ENCODE peak calls at places on chromosomes 4 and X, in ten cellular contexts. J, A, P, X, B, R, I, Z, D and M are unnamed samples.

GRCh38 chr4:186845137-186845842 is 121.6 kb upstream of the FAT1 start:
- DNase-seq in I (peak; percentile 88), P (no peak), Z (no peak), R (no peak), X (no peak), D (no peak), J (peak; percentile 89), B (peak; percentile 80), A (no peak), M (no peak)

GRCh38 chr4:145302725-145303124 is 122.3 kb upstream of the OTUD4 start:
- DNase-seq in D (no peak), R (no peak), A (no peak), I (no peak), X (no peak), P (no peak), Z (no peak), B (no peak), J (peak; percentile 57), M (no peak)

GRCh38 chr4:165325732-165326512 is 1.5 kb upstream of the MSMO1 start:
- DNase-seq in P (no peak), A (no peak), R (no peak), X (no peak), I (peak; percentile 85), Z (no peak), B (peak; percentile 77), D (no peak), J (peak; percentile 90), M (no peak)

GRCh38 chr4:122156819-122157218 is 4.7 kb downstream of the BLTP1 start:
- DNase-seq in B (no peak), I (no peak), A (no peak), Z (no peak), D (peak; percentile 20), X (no peak), R (no peak), J (peak; percentile 7), P (no peak), M (no peak)

GRCh38 chr4:90753068-90753467 is 625.9 kb downstream of the CCSER1 start:
- DNase-seq in I (no peak), J (no peak), B (no peak), D (no peak), R (no peak), X (no peak), A (no peak), Z (no peak), P (no peak), M (no peak)

GRCh38 chr4:8940792-8941491 is 69.3 kb upstream of the HMX1 start:
- DNase-seq in Z (peak; percentile 50), R (no peak), P (peak; percentile 57), I (no peak), X (peak; percentile 69), B (no peak), J (no peak), D (no peak), A (no peak), M (no peak)

GRCh38 chr4:161197912-161198311 is 965.9 kb downstream of the FSTL5 start:
- DNase-seq in B (no peak), Z (no peak), X (no peak), J (no peak), R (no peak), I (no peak), P (no peak), A (no peak), D (no peak), M (no peak)

GRCh38 chrX:152847281-152847680 is 16.4 kb downstream of the NSDHL start:
- DNase-seq in B (no peak), Z (no peak), A (no peak), P (no peak), J (no peak), D (no peak), X (no peak), R (no peak), I (no peak), M (no peak)

GRCh38 chr4:5036239-5036638 is 15.0 kb upstream of the STK32B start:
- DNase-seq in B (peak; percentile 86), D (no peak), R (no peak), A (no peak), I (peak; percentile 34), Z (no peak), J (no peak), X (no peak), P (no peak), M (no peak)

GRCh38 chr4:182137343-182137742 is 105.9 kb upstream of the TENM3 start:
- DNase-seq in R (no peak), J (no peak), D (no peak), X (no peak), I (no peak), B (no peak), Z (no peak), A (no peak), P (no peak), M (no peak)

GRCh38 chr4:77385124-77385969 is 220.3 kb upstream of the CXCL13 start:
- DNase-seq in I (peak; percentile 52), R (peak; percentile 77), J (peak; percentile 79), Z (peak; percentile 62), X (peak; percentile 67), P (peak; percentile 72), A (peak; percentile 19), D (peak; percentile 36), B (peak; percentile 82), M (peak; percentile 75)

GRCh38 chr4:177047851-177048174 is 255.1 kb upstream of the VEGFC start:
- DNase-seq in J (no peak), X (no peak), I (peak; percentile 62), B (peak; percentile 21), D (no peak), Z (no peak), P (no peak), R (no peak), A (no peak), M (no peak)

GRCh38 chr4:76831475-76832390 is 66.2 kb downstream of the SOWAHB start:
- DNase-seq in A (no peak), R (no peak), B (no peak), J (peak; percentile 50), D (no peak), Z (no peak), P (no peak), I (no peak), X (no peak), M (no peak)

GRCh38 chrX:2989565-2989964 is 16.8 kb upstream of the ARSH start:
- DNase-seq in R (no peak), A (no peak), B (no peak), X (no peak), P (no peak), J (no peak), Z (no peak), D (no peak), I (peak; percentile 9), M (no peak)

GRCh38 chr4:6179362-6179761 is 21.0 kb downstream of the JAKMIP1 start:
- DNase-seq in X (no peak), Z (no peak), D (no peak), A (no peak), I (no peak), P (no peak), R (no peak), J (no peak), B (no peak), M (no peak)

GRCh38 chrX:54786972-54787371 is 11.1 kb downstream of the ITIH6 start:
- DNase-seq in Z (no peak), P (peak; percentile 44), X (no peak), I (no peak), B (no peak), R (no peak), A (peak; percentile 21), J (peak; percentile 36), D (no peak), M (peak; percentile 34)

GRCh38 chr4:48133668-48134444 is at the start of gene TXK:
- DNase-seq in D (no peak), P (no peak), A (no peak), R (no peak), I (peak; percentile 18), B (peak; percentile 29), J (no peak), Z (no peak), X (no peak), M (no peak)

GRCh38 chr4:108172780-108173598 is 4.3 kb upstream of the LEF1 start:
- DNase-seq in D (peak; percentile 82), Z (peak; percentile 73), R (peak; percentile 27), J (peak; percentile 25), X (peak; percentile 42), A (peak; percentile 53), I (peak; percentile 54), P (peak; percentile 38), B (peak; percentile 18), M (peak; percentile 82)

GRCh38 chr4:113325876-113326615 is 276.6 kb downstream of the ANK2 start:
- DNase-seq in B (no peak), D (no peak), X (no peak), J (peak; percentile 45), I (no peak), P (no peak), R (no peak), Z (no peak), A (no peak), M (no peak)

GRCh38 chr4:105236202-105236916 is 89.7 kb downstream of the TET2 start:
- DNase-seq in J (no peak), A (no peak), X (no peak), D (no peak), R (no peak), B (no peak), I (no peak), Z (no peak), P (no peak), M (no peak)

GRCh38 chrX:24148535-24149345 is 789 bp upstream of the ZFX start:
- DNase-seq in P (peak; percentile 10), Z (no peak), J (no peak), B (peak; percentile 77), X (no peak), I (peak; percentile 67), R (no peak), A (no peak), D (no peak), M (no peak)

GRCh38 chrX:132209527-132209926 is 9.7 kb downstream of the RAP2C start:
- DNase-seq in Z (no peak), B (peak; percentile 74), P (no peak), D (no peak), J (peak; percentile 46), R (no peak), X (no peak), A (no peak), I (peak; percentile 24), M (no peak)

GRCh38 chr4:88177981-88178632 is 19.7 kb upstream of the ABCG2 start:
- DNase-seq in D (no peak), J (peak; percentile 95), R (no peak), A (no peak), B (peak; percentile 71), I (peak; percentile 89), P (peak; percentile 64), X (no peak), Z (no peak), M (peak; percentile 58)

GRCh38 chr4:102623622-102624021 is 122.5 kb downstream of the NFKB1 start:
- DNase-seq in A (no peak), J (peak; percentile 46), Z (no peak), B (peak; percentile 67), P (peak; percentile 20), I (peak; percentile 53), X (no peak), R (no peak), D (no peak), M (no peak)

GRCh38 chrX:133523094-133523493 is 107.8 kb upstream of the GPC4 start:
- DNase-seq in A (no peak), P (no peak), Z (no peak), D (no peak), I (no peak), X (no peak), R (no peak), B (peak; percentile 13), J (peak; percentile 80), M (no peak)

GRCh38 chr4:163273922-163274321 is 58.5 kb downstream of the NPY1R start:
- DNase-seq in R (no peak), D (no peak), I (no peak), A (no peak), P (no peak), J (no peak), Z (no peak), B (no peak), X (no peak), M (no peak)

GRCh38 chr4:1043658-1044468 is 32.4 kb downstream of the FGFRL1 start:
- DNase-seq in X (peak; percentile 70), P (peak; percentile 59), D (no peak), B (peak; percentile 99), R (peak; percentile 88), Z (no peak), J (peak; percentile 98), A (no peak), I (peak; percentile 99), M (peak; percentile 72)

GRCh38 chr4:108417923-108418322 is 202.5 kb upstream of the RPL34 start:
- DNase-seq in I (peak; percentile 12), A (no peak), J (peak; percentile 23), D (no peak), P (no peak), Z (no peak), B (no peak), X (no peak), R (no peak), M (no peak)